ENCODE peak calls at places on chromosomes 1 and 21, in six cellular contexts. L, T, B, J, A and S are unnamed samples.

GRCh38 chr1:29703596-29703995 is 467.3 kb downstream of the PTPRU start:
- DNase-seq in L (peak), B (no peak), T (peak), A (peak), J (no peak), S (peak)

GRCh38 chr21:46054031-46054430 is 43.9 kb upstream of the COL6A2 start:
- DNase-seq in L (no peak), J (no peak), A (no peak), T (no peak), B (no peak), S (no peak)

GRCh38 chr1:78038071-78038470 is 7.7 kb upstream of the GIPC2 start:
- DNase-seq in J (no peak), B (no peak), T (peak), A (no peak), L (peak), S (no peak)

GRCh38 chr1:198560093-198560638 is 19.7 kb upstream of the ATP6V1G3 start:
- DNase-seq in A (peak), L (no peak), J (no peak), B (no peak), T (peak), S (no peak)

GRCh38 chr1:67137307-67137753 is 2.6 kb upstream of the C1orf141 start:
- DNase-seq in B (no peak), L (no peak), T (no peak), J (no peak), A (no peak), S (no peak)

GRCh38 chr1:73674945-73675561 is 522.9 kb downstream of the LRRIQ3 start:
- DNase-seq in A (no peak), L (peak), B (no peak), T (peak), J (no peak), S (peak)

GRCh38 chr1:8681317-8681650 is 136.2 kb downstream of the RERE start:
- DNase-seq in A (no peak), T (no peak), L (no peak), J (peak), B (no peak), S (no peak)

GRCh38 chr1:206930210-206930798 is 8.6 kb upstream of the FCMR start:
- DNase-seq in T (no peak), J (no peak), B (peak), A (no peak), L (no peak), S (no peak)

GRCh38 chr1:197619008-197619640 is 156.2 kb downstream of the DENND1B start:
- DNase-seq in A (no peak), B (no peak), T (peak), J (peak), L (peak), S (peak)

GRCh38 chr1:218463194-218464156 is 118.3 kb downstream of the TGFB2 start:
- DNase-seq in L (peak), J (no peak), A (no peak), T (peak), B (no peak), S (peak)

GRCh38 chr1:43548285-43549271 is 17.9 kb downstream of the PTPRF start:
- DNase-seq in A (no peak), T (no peak), B (no peak), J (peak), L (peak), S (no peak)

GRCh38 chr21:35106246-35106835 is 57.2 kb upstream of the RUNX1 start:
- DNase-seq in L (no peak), J (no peak), A (peak), T (no peak), B (no peak), S (no peak)

GRCh38 chr1:25782608-25783201 is 17.3 kb upstream of the SELENON start:
- DNase-seq in A (peak), T (no peak), J (no peak), L (no peak), B (no peak), S (no peak)

GRCh38 chr1:59360170-59360569 is 63.3 kb downstream of the FGGY start:
- DNase-seq in L (peak), A (no peak), T (no peak), B (no peak), J (no peak), S (no peak)

GRCh38 chr1:89907669-89908293 is 86.9 kb downstream of the LRRC8D start:
- DNase-seq in B (no peak), A (no peak), L (peak), T (peak), J (no peak), S (peak)

GRCh38 chr1:59897165-59897564 is 29.4 kb downstream of the CYP2J2 start:
- DNase-seq in L (no peak), B (no peak), J (no peak), A (no peak), T (no peak), S (no peak)

GRCh38 chr1:113872219-113872934 is 865 bp upstream of the PTPN22 start:
- DNase-seq in A (no peak), J (no peak), B (no peak), T (peak), L (no peak), S (peak)

GRCh38 chr1:26278835-26279597 is 870 bp upstream of the SH3BGRL3 start:
- DNase-seq in A (peak), T (peak), J (no peak), L (no peak), B (no peak), S (peak)

GRCh38 chr1:157197906-157198435 is 59.8 kb upstream of the ETV3 start:
- DNase-seq in B (no peak), J (no peak), A (no peak), L (no peak), T (no peak), S (no peak)

GRCh38 chr21:15472108-15472507 is 257.7 kb upstream of the USP25 start:
- DNase-seq in B (no peak), A (no peak), T (no peak), J (no peak), L (no peak), S (no peak)

GRCh38 chr1:97451944-97452343 is 468.9 kb downstream of the DPYD start:
- DNase-seq in B (no peak), A (no peak), J (no peak), T (peak), L (no peak), S (no peak)

GRCh38 chr1:54415986-54416385 is 9.8 kb upstream of the SSBP3 start:
- DNase-seq in L (no peak), B (no peak), T (no peak), J (no peak), A (no peak), S (no peak)

GRCh38 chr1:89169166-89169565 is 6.6 kb downstream of the GBP7 start:
- DNase-seq in B (no peak), T (no peak), L (no peak), J (no peak), A (no peak), S (no peak)

GRCh38 chr1:81801834-81802531 is 1.2 kb downstream of the ADGRL2 start:
- DNase-seq in T (peak), B (no peak), J (no peak), A (no peak), L (peak), S (no peak)

GRCh38 chr1:12174789-12175455 is 8.1 kb downstream of the TNFRSF1B start:
- DNase-seq in B (no peak), J (no peak), T (peak), L (no peak), A (peak), S (no peak)

GRCh38 chr1:158932171-158932570 is 819 bp downstream of the PYHIN1 start:
- DNase-seq in A (no peak), T (no peak), B (no peak), L (no peak), J (no peak), S (no peak)

GRCh38 chr1:156921053-156921529 is 659 bp downstream of the LRRC71 start:
- DNase-seq in A (no peak), T (no peak), J (no peak), B (no peak), L (no peak), S (no peak)

GRCh38 chr1:165068716-165069115 is 287.8 kb downstream of the LMX1A start:
- DNase-seq in J (no peak), T (no peak), A (no peak), B (no peak), L (no peak), S (no peak)

GRCh38 chr1:163265547-163265946 is 56.2 kb upstream of the NUF2 start:
- DNase-seq in A (no peak), T (no peak), J (no peak), L (no peak), B (no peak), S (no peak)

GRCh38 chr1:185343306-185343705 is 26.3 kb upstream of the IVNS1ABP start:
- DNase-seq in T (no peak), L (no peak), B (no peak), J (no peak), A (no peak), S (no peak)

GRCh38 chr1:230792691-230793462 is 45.7 kb downstream of the CAPN9 start:
- DNase-seq in A (no peak), J (peak), L (peak), T (no peak), B (no peak), S (no peak)

GRCh38 chr1:162349635-162350330 is 26.9 kb downstream of the SPATA46 start:
- DNase-seq in J (no peak), A (peak), B (no peak), L (peak), T (peak), S (no peak)

GRCh38 chr1:113253979-113254378 is 136.3 kb upstream of the MAGI3 start:
- DNase-seq in A (no peak), B (no peak), J (no peak), T (no peak), L (no peak), S (no peak)

GRCh38 chr1:80509965-80510522 is 1290.7 kb upstream of the ADGRL2 start:
- DNase-seq in L (no peak), J (no peak), A (no peak), T (no peak), B (no peak), S (no peak)

GRCh38 chr1:59814180-59814900 is 409 bp upstream of the HOOK1 start:
- DNase-seq in J (peak), L (peak), A (no peak), B (peak), T (no peak), S (no peak)

GRCh38 chr1:107965112-107965991 is at the start of gene VAV3:
- DNase-seq in L (peak), T (peak), B (no peak), J (peak), A (peak), S (peak)

GRCh38 chr1:154739654-154740053 is 130.4 kb downstream of the KCNN3 start:
- DNase-seq in A (no peak), J (no peak), T (no peak), L (no peak), B (no peak), S (no peak)

GRCh38 chr1:154743536-154744036 is 126.5 kb downstream of the KCNN3 start:
- DNase-seq in B (no peak), A (no peak), J (no peak), T (no peak), L (no peak), S (no peak)

GRCh38 chr1:154741327-154741726 is 128.8 kb downstream of the KCNN3 start:
- DNase-seq in B (no peak), T (no peak), L (no peak), A (no peak), J (no peak), S (no peak)

GRCh38 chr1:154742586-154742985 is 127.5 kb downstream of the KCNN3 start:
- DNase-seq in B (no peak), A (no peak), T (no peak), L (no peak), J (no peak), S (no peak)

DNA sequence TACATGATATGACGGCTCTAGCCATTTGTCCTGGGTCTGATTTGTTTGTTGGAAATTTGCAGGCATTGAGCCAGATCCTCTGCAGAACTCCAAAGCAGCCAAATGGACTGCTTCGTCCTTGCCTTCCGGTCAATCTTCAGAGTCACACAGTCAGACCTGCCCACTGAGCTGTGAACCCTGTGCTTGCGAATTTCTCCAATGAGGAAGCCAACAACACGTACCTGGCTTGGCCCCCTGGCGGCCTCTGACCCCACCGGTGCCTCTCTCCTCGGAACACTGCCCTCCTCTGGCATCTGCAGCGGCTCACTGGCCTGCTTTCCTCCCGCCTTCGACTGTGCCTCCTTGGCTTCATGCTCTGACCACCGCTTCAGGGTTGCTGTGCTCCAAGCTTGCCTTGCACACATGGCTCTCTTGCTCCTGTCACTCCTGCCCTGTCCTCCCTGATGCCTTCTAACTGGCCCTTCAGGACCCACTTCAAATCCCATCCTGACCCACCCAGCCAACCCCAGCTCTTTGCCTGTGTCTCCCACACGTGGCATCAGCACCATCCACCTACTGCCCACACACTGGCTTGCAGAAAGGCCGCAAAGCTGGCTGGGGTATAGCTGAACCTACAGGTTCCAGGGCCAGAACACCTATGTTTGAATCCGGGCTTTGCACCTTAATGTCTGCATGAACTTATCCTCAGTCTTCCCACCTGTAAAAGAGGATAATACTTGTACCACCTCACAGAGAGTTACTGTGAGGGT is 128.2 kb downstream of the KCNN3 start:
- DNase-seq in J (peak), B (no peak), T (no peak), A (peak), L (peak), S (no peak)
- TF ChIP-seq CTCF in J (peak), B (no peak), T (no peak), A (peak), L (no peak), S (no peak)

GRCh38 chr1:93124556-93125368 is 45.7 kb downstream of the MTF2 start:
- DNase-seq in L (no peak), J (no peak), A (no peak), T (no peak), B (no peak), S (no peak)
- H3K4me3 ChIP-seq in L (no peak), J (no peak), A (no peak), T (no peak), B (no peak), S (no peak)

DNA sequence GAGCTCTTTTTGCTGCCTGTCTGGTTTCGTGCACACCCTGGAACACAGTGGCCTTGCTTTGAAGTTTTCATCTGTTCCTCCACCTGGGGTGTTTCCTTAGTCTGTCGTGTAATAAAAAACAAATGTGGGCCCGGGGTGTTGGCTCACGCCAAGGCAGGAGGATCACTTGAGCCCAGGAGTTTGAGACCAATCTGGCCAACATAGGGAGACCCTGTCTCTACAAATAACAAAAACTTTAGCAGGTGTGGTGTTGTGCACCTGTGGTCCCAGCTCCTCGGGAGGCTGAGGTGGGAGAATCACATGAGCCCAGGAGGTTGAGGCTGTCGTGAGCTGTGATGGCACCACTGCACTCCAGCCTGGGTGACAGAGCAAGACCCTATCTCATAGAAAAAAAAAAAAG is 4.5 kb downstream of the NCMAP start:
- DNase-seq in B (no peak), T (no peak), L (no peak), A (no peak), J (no peak), S (no peak)
- TF ChIP-seq MYC in B (no peak), T (no peak), L (no peak), A (no peak), J (no peak), S (no peak)

DNA sequence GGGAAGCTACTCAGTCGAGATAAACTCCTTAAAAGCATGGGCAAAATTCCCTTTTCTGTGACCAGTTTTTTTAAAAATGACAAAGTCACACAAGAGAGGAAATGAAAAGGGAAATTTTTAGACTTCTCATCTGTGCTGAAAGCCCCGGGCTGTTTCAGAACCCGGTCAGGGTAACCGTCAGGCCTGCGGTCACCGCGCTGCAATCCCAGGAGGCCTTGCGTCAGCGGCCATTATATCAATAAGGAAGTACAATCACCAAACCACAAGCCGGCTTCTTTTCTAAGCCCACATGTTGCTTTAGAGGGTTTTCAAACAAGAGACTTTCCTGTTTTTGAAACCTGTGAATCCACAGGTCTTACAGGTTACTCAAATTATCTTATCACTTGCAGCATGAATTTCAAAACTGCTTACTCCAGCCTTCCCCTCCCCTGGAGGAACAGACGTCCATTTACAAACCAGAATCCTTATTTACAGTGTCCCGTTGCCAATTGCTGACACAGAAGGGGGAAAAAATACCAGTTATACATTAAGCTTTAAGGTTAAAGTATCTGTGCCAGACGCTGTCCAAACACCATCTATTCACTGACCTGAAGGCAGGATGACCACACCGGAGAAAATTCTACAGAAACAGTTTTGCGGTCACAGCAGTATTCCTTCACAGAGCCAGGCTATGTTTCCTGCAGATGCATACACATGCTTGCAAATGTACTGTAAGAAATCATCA is 165.3 kb downstream of the TOMM20 start:
- DNase-seq in A (peak), T (peak), B (peak), L (peak), J (peak), S (peak)
- TF ChIP-seq CTCF in A (no peak), T (no peak), B (no peak), L (no peak), J (no peak), S (no peak)

GRCh38 chr1:109392037-109392787 is 5.5 kb downstream of the SORT1 start:
- DNase-seq in B (no peak), A (no peak), T (no peak), L (no peak), J (no peak), S (no peak)

GRCh38 chr1:109394591-109395281 is 3.0 kb downstream of the SORT1 start:
- DNase-seq in L (no peak), J (no peak), T (no peak), A (no peak), B (no peak), S (no peak)

GRCh38 chr1:109392788-109393580 is 4.7 kb downstream of the SORT1 start:
- DNase-seq in B (no peak), T (peak), J (peak), L (peak), A (peak), S (no peak)

GRCh38 chr1:109391626-109392025 is 6.1 kb downstream of the SORT1 start:
- DNase-seq in T (no peak), J (no peak), A (no peak), B (peak), L (no peak), S (no peak)

DNA sequence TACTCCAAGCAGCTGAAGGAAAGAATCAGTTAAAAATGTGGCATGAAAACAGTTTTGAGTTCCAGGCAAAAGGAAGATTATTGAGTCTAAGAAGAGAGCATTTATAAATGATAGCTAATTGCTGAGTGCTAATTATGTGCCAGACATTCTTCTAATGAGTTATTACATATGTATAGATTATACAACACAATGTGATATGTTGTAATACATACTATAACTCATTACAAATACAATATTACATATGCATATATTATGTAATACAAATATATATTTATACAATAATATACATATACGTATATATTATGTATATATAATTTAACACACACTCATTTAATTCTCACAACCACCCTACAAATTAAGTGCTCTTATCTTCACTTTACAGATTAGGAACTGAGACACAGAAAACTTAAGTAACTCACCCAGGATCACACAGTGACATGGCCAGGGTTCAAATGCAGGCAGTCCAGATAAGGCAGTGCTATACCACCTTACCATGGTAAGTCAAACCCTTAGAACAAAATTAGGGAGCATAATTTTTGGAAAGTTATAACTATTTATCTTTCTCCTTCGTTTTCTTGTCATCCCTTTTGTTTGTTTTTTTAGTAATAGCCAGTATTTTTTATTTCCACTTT is 4.0 kb downstream of the SORT1 start:
- DNase-seq in A (no peak), L (no peak), T (no peak), J (no peak), B (no peak), S (no peak)
- H3K4me3 ChIP-seq in A (peak), L (no peak), T (no peak), J (peak), B (no peak), S (no peak)